ENCODE peak calls at places on chromosome 17, in five cellular contexts. E is AG10803, G is cardiac muscle cell, Z is bronchial epithelial cell, F is pancreas. N is an unnamed sample.

GRCh38 chr17:47297661-47298400 is 25.9 kb upstream of the EFCAB13 start:
- DNase-seq in G (no peak), F (no peak), E (no peak), Z (peak), N (no peak)

GRCh38 chr17:29617125-29617480 is 5.6 kb downstream of the CORO6 start:
- DNase-seq in F (peak), G (peak), Z (peak), E (peak), N (no peak)

GRCh38 chr17:44251062-44251461 is 16.9 kb downstream of the SLC4A1 start:
- DNase-seq in G (no peak), Z (no peak), E (no peak), F (no peak), N (no peak)

GRCh38 chr17:57868775-57869598 is 19.1 kb upstream of the MRPS23 start:
- DNase-seq in G (no peak), F (no peak), Z (no peak), E (no peak), N (no peak)

GRCh38 chr17:79933863-79934652 is 94.8 kb upstream of the CBX4 start:
- DNase-seq in G (no peak), F (no peak), E (no peak), Z (peak), N (no peak)

GRCh38 chr17:83183150-83183820 is 103.9 kb downstream of the METRNL start:
- DNase-seq in F (peak), G (no peak), Z (no peak), E (no peak), N (no peak)

GRCh38 chr17:40564195-40564882 is 933 bp downstream of the CCR7 start:
- DNase-seq in E (no peak), G (no peak), Z (no peak), F (no peak), N (no peak)

GRCh38 chr17:64775701-64776570 is 113.8 kb upstream of the SMURF2 start:
- DNase-seq in G (no peak), Z (no peak), E (no peak), F (no peak), N (no peak)

GRCh38 chr17:79255926-79256325 is 181.3 kb downstream of the ENGASE start:
- DNase-seq in G (no peak), F (no peak), E (no peak), Z (no peak), N (no peak)

GRCh38 chr17:79615926-79616325 is 5.1 kb upstream of the RBFOX3 start:
- DNase-seq in E (no peak), F (no peak), G (no peak), Z (no peak), N (no peak)

GRCh38 chr17:83143817-83144231 is 64.4 kb downstream of the METRNL start:
- DNase-seq in F (no peak), Z (no peak), E (no peak), G (no peak), N (no peak)

GRCh38 chr17:30336369-30337171 is 2.7 kb upstream of the TMIGD1 start:
- DNase-seq in G (no peak), Z (peak), F (peak), E (peak), N (no peak)

GRCh38 chr17:64709481-64709880 is 47.4 kb upstream of the SMURF2 start:
- DNase-seq in E (no peak), F (no peak), G (no peak), Z (no peak), N (no peak)

GRCh38 chr17:61064087-61064951 is 335.3 kb upstream of the TBX2 start:
- DNase-seq in E (no peak), G (no peak), Z (no peak), F (no peak), N (no peak)

GRCh38 chr17:48236681-48237134 is 129.1 kb downstream of the SNX11 start:
- DNase-seq in F (no peak), Z (peak), G (no peak), E (peak), N (no peak)

GRCh38 chr17:29619251-29619650 is 3.5 kb downstream of the CORO6 start:
- DNase-seq in G (peak), F (no peak), Z (peak), E (peak), N (no peak)

GRCh38 chr17:2392252-2393183 is 8.3 kb downstream of the MNT start:
- DNase-seq in E (peak), F (peak), Z (peak), G (peak), N (peak)

GRCh38 chr17:9200699-9201359 is 179.5 kb downstream of the NTN1 start:
- DNase-seq in Z (no peak), G (no peak), E (no peak), F (no peak), N (no peak)

GRCh38 chr17:66076546-66077190 is 115.3 kb downstream of the CEP112 start:
- DNase-seq in E (no peak), F (no peak), G (no peak), Z (no peak), N (no peak)

GRCh38 chr17:27153005-27153404 is 140.9 kb upstream of the WSB1 start:
- DNase-seq in G (no peak), F (no peak), Z (no peak), E (peak), N (peak)

GRCh38 chr17:58336456-58337094 is 8.0 kb upstream of the TSPOAP1 start:
- DNase-seq in Z (peak), E (peak), G (no peak), F (no peak), N (no peak)

GRCh38 chr17:79850571-79851460 is 11.6 kb upstream of the CBX4 start:
- DNase-seq in G (no peak), F (no peak), E (peak), Z (peak), N (no peak)

GRCh38 chr17:82565551-82565950 is 46.0 kb downstream of the FOXK2 start:
- DNase-seq in Z (no peak), E (peak), F (no peak), G (peak), N (no peak)

GRCh38 chr17:14448816-14449215 is 147.9 kb downstream of the HS3ST3B1 start:
- DNase-seq in F (no peak), Z (no peak), E (no peak), G (no peak), N (no peak)

GRCh38 chr17:2892305-2892971 is 96.2 kb downstream of the RAP1GAP2 start:
- DNase-seq in Z (peak), E (peak), F (peak), G (no peak), N (peak)

GRCh38 chr17:21041753-21042433 is 918 bp downstream of the USP22 start:
- DNase-seq in G (peak), Z (peak), E (peak), F (peak), N (no peak)

GRCh38 chr17:19248923-19249574 is 11.9 kb downstream of the EPN2 start:
- DNase-seq in Z (peak), E (peak), F (no peak), G (no peak), N (peak)

GRCh38 chr17:55768946-55769624 is 18.2 kb downstream of the PCTP start:
- DNase-seq in Z (no peak), F (no peak), E (peak), G (no peak), N (no peak)

GRCh38 chr17:1999557-2000251 is 25.4 kb downstream of the RTN4RL1 start:
- DNase-seq in E (peak), F (peak), G (peak), Z (peak), N (no peak)

GRCh38 chr17:66983414-66984021 is 19.0 kb downstream of the CACNG4 start:
- DNase-seq in E (no peak), G (no peak), F (no peak), Z (no peak), N (no peak)

GRCh38 chr17:66146394-66146793 is 45.5 kb downstream of the CEP112 start:
- DNase-seq in F (no peak), E (no peak), Z (no peak), G (no peak), N (no peak)

GRCh38 chr17:59437766-59438165 is 106.3 kb downstream of the YPEL2 start:
- DNase-seq in F (no peak), E (no peak), Z (no peak), G (no peak), N (no peak)

GRCh38 chr17:8392674-8393469 is 4.8 kb downstream of the RNF222 start:
- DNase-seq in G (no peak), Z (no peak), E (no peak), F (no peak), N (no peak)

DNA sequence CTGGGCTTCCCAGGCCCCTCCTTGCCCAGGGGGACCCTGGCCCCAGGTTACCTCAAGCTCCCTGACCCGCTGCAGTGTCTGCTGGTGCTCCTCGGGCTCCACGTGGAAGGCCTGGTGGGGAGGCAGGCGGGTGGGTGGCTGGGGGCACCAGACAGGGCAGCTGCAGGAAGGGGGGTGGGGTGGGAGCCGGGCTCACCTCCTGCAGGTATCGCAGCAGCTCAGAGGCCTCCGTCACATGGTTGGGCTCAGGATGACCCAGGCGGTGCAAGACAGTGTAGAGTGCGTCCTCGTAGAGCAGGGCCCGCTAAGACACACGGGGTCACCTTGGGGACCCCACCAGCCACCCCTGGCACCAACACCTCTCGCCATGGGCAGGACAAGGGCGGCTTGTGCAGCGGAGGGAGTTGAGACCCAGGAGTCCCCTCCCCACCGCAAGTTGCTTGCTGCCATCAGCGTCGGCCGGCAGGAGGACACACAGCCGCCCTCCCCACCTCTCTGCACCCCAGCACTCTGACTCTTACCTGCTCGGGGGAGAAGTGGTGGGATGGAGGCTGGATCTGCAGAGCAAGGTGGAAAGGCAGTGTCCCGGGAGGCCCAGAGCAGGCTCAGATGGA is 1.1 kb downstream of the UNC13D start:
- DNase-seq in E (no peak), F (no peak), G (no peak), Z (no peak), N (no peak)
- TF ChIP-seq CTCF in E (no peak), F (no peak), G (no peak), Z (no peak), N (no peak)

GRCh38 chr17:75032896-75033294 is 13.9 kb downstream of the ATP5PD start:
- DNase-seq in F (no peak), E (no peak), Z (no peak), G (no peak), N (no peak)
- H3K4me3 ChIP-seq in F (no peak), E (peak), Z (no peak), G (peak), N (peak)

DNA sequence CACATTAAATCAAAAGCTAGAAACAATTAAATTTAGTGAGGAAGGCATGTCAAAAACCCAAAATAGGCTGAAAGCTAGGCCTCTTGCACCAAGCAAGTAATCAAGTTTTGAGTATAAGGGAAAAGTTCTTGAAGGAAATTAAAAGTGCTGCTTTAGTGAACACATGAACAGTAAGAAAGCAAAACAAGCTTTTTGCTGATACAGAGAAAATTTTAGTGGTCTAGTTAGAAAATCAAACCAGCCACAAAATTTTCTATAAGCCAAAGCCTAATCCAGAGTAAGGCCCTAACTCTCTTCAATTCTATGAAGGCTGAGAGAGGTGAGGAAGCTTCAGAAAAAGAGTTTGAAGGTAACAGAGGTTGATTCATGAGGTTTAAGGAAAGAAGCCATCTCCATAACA is 116.2 kb downstream of the CYB561 start:
- DNase-seq in E (no peak), Z (no peak), F (no peak), G (no peak), N (no peak)
- TF ChIP-seq CTCF in E (no peak), Z (no peak), F (no peak), G (no peak), N (no peak)

DNA sequence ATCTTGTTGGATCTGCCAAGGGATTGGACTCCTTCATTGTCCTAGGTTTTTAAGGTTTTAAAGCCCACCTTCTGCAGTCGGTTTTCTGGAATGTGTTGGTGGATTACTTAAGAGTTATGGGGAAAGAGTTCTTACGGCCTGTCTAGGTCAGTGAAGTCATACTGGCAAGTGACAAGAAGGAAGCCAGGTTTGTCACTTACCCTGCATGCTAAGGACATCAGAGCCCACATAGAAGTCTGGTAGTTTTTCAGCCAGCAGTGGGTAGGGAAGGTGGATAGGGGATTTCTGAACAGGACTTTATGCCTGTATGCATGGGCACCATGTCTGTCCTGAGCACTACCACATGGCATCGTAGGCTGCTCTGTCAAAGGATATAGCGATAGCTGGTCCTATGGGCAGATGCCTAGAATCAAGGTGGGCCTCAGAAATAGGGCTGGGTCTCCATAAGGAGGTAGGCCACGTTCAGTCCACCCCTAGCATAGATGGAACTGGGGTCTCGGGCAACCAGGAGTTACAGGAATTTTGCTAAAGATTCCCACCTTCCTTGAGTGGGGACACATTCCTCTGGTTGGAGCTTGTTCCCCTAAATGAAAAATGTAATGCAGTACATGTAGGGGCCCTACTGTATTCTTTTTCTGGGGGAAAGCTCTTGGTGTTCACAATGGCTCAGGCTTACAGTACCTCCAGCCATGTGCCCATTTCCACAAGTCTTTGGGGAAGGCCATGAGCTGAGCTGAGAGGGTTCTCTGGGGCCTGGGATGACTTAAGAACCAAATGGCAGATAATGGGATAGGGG is 27.4 kb downstream of the TRPV2 start:
- DNase-seq in F (no peak), Z (no peak), G (no peak), E (peak), N (no peak)
- H3K4me3 ChIP-seq in F (no peak), Z (no peak), G (no peak), E (no peak), N (no peak)

GRCh38 chr17:50911450-50911849 is 45.3 kb upstream of the TOB1 start:
- DNase-seq in F (no peak), G (no peak), E (no peak), Z (no peak), N (no peak)

GRCh38 chr17:50906443-50906842 is 40.3 kb upstream of the TOB1 start:
- DNase-seq in F (no peak), Z (no peak), E (no peak), G (no peak), N (no peak)

GRCh38 chr17:50908140-50908859 is 42.1 kb upstream of the TOB1 start:
- DNase-seq in Z (peak), G (no peak), E (no peak), F (no peak), N (no peak)

GRCh38 chr17:50909765-50910661 is 43.9 kb upstream of the TOB1 start:
- DNase-seq in F (no peak), G (no peak), Z (no peak), E (no peak), N (no peak)

DNA sequence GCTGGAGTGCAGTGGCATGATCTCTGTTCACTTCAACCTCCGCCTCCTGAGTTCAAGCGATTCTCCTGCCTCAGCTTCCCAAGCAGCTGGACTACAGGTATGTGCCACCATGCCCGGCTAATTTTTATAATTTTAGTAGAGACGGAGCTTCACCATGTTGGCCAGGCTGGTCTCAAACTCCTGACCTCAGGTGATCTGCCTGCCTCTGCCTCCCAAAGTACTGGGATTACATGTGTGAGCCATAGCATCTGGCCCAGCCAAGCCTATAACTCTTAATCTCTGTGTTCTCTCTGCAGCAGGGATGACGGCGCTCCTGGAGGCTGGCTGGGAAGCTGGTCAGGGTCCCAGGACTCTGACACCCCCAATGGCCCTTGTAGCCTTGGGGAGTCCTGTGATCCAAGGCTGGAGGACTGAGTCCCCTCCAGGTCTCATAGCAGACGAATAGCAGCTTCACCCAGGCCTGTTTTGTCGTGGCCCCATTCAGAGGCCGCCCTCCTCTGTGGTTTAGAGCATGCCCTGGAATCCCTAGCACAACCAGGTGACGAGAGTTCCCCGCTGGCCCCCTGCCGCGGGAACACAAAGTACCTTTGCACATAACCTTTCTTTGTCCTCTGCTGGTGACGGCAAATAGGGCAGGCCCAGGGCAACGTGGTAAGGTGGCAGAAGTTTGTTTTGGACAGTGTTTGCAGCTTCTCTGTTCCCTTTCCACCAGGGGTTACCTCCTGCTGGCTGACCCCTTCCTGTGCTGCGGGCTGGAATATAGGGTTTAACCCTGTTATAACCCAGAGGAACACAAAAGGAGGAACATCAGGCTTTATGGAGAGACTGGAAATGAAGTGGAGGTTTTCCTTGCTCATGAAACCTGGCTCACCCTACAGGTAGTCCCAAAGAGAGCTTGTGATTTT is 43.0 kb upstream of the TOB1 start:
- DNase-seq in Z (no peak), G (peak), E (no peak), F (peak), N (no peak)
- TF ChIP-seq CTCF in Z (no peak), G (no peak), E (no peak), F (no peak), N (no peak)

GRCh38 chr17:31486351-31487062 is 95.0 kb downstream of the RAB11FIP4 start:
- DNase-seq in E (no peak), Z (no peak), G (no peak), F (peak), N (no peak)
- H3K4me3 ChIP-seq in E (no peak), Z (no peak), G (no peak), F (no peak), N (no peak)

GRCh38 chr17:36544049-36544319 is 735 bp upstream of the GGNBP2 start:
- DNase-seq in F (peak), G (peak), E (peak), Z (peak), N (no peak)
- TF ChIP-seq CTCF in F (no peak), G (no peak), E (peak), Z (no peak), N (peak)

GRCh38 chr17:77883213-77883650 is 75.3 kb upstream of the TNRC6C start:
- DNase-seq in E (no peak), G (no peak), F (no peak), Z (no peak), N (no peak)

GRCh38 chr17:77881545-77881944 is 77.0 kb upstream of the TNRC6C start:
- DNase-seq in Z (no peak), E (peak), G (no peak), F (peak), N (peak)

GRCh38 chr17:77884019-77884418 is 74.5 kb upstream of the TNRC6C start:
- DNase-seq in Z (no peak), F (no peak), G (peak), E (no peak), N (no peak)

GRCh38 chr17:77882040-77882439 is 76.5 kb upstream of the TNRC6C start:
- DNase-seq in F (no peak), Z (no peak), G (no peak), E (no peak), N (no peak)

GRCh38 chr17:77882481-77883212 is 75.9 kb upstream of the TNRC6C start:
- DNase-seq in E (peak), Z (peak), G (no peak), F (no peak), N (no peak)
- H3K4me3 ChIP-seq in E (no peak), Z (no peak), G (no peak), F (no peak), N (no peak)

N was measured in AG09309.